ENCODE peak calls at places on chromosomes 13 and 19, in four cellular contexts. B is T-helper 2 cell, Q is AG08395, N is RPMI7951. H is an unnamed sample.

GRCh38 chr13:113862766-113863510 is 938 bp downstream of the GAS6 start:
- DNase-seq in B (no peak), Q (peak; percentile 37), N (peak; percentile 32), H (no peak)

GRCh38 chr13:109700176-109700575 is 86.2 kb downstream of the IRS2 start:
- DNase-seq in N (peak; percentile 83), B (no peak), Q (peak; percentile 39), H (peak; percentile 65)

GRCh38 chr13:84927442-84928169 is 871.6 kb downstream of the SLITRK6 start:
- DNase-seq in B (no peak), Q (no peak), N (no peak), H (no peak)

GRCh38 chr13:31424130-31424729 is 224.5 kb downstream of the B3GLCT start:
- DNase-seq in N (peak; percentile 71), B (peak; percentile 10), Q (peak; percentile 91), H (peak; percentile 88)

GRCh38 chr19:2173841-2174577 is 10.3 kb downstream of the DOT1L start:
- DNase-seq in B (no peak), N (no peak), Q (no peak), H (no peak)

GRCh38 chr19:41707502-41707812 is 969 bp upstream of the CEACAM5 start:
- DNase-seq in Q (no peak), N (no peak), B (no peak), H (no peak)

GRCh38 chr19:49064029-49064629 is 489 bp downstream of the NTF4 start:
- DNase-seq in N (no peak), Q (no peak), B (no peak), H (no peak)

GRCh38 chr19:16208847-16209246 is 11.1 kb downstream of the AP1M1 start:
- DNase-seq in Q (no peak), N (no peak), B (no peak), H (no peak)

GRCh38 chr19:46420056-46420455 is 6.7 kb upstream of the CCDC8 start:
- DNase-seq in B (no peak), N (no peak), Q (no peak), H (no peak)

GRCh38 chr13:61728468-61728867 is 312.8 kb upstream of the PCDH20 start:
- DNase-seq in N (peak; percentile 1), B (no peak), Q (peak; percentile 20), H (no peak)

GRCh38 chr19:45947926-45948325 is 25.7 kb downstream of the NOVA2 start:
- DNase-seq in B (no peak), N (no peak), Q (peak; percentile 42), H (no peak)

GRCh38 chr19:45676851-45677263 is 8.8 kb downstream of the GIPR start:
- DNase-seq in N (no peak), B (peak; percentile 49), Q (no peak), H (no peak)

GRCh38 chr19:47729799-47730520 is 15.4 kb upstream of the NOP53 start:
- DNase-seq in B (no peak), N (no peak), Q (no peak), H (no peak)

GRCh38 chr19:1254081-1254527 is 5.7 kb downstream of the MIDN start:
- DNase-seq in Q (no peak), N (peak; percentile 82), B (no peak), H (no peak)

GRCh38 chr19:27974082-27974513 is 1238.9 kb downstream of the UQCRFS1 start:
- DNase-seq in Q (peak; percentile 41), N (peak; percentile 24), B (no peak), H (peak; percentile 63)

GRCh38 chr13:26477681-26478080 is 79.8 kb upstream of the WASF3 start:
- DNase-seq in Q (no peak), N (no peak), B (no peak), H (no peak)

GRCh38 chr13:23715762-23716235 is 145.6 kb downstream of the TNFRSF19 start:
- DNase-seq in Q (no peak), N (peak; percentile 48), B (no peak), H (no peak)

GRCh38 chr19:35474104-35474503 is 16.2 kb downstream of the KRTDAP start:
- DNase-seq in Q (no peak), B (no peak), N (no peak), H (no peak)

GRCh38 chr13:38685974-38686571 is 804 bp upstream of the FREM2 start:
- DNase-seq in B (no peak), N (peak; percentile 8), Q (no peak), H (peak; percentile 35)

GRCh38 chr13:43815204-43815603 is 28.4 kb upstream of the ENOX1 start:
- DNase-seq in Q (peak; percentile 64), N (peak; percentile 79), B (no peak), H (no peak)

GRCh38 chr13:73556902-73557301 is 498.1 kb downstream of the KLF5 start:
- DNase-seq in N (peak; percentile 47), Q (no peak), B (no peak), H (no peak)

GRCh38 chr19:10830370-10830769 is 5.6 kb downstream of the TMED1 start:
- DNase-seq in B (no peak), Q (no peak), N (no peak), H (no peak)

GRCh38 chr13:101144808-101145419 is 271.4 kb downstream of the NALCN start:
- DNase-seq in Q (peak; percentile 39), B (no peak), N (peak; percentile 55), H (peak; percentile 79)

GRCh38 chr13:94395889-94396288 is 83.6 kb downstream of the DCT start:
- DNase-seq in N (no peak), Q (no peak), B (no peak), H (peak; percentile 16)

GRCh38 chr19:43651758-43652545 is 12.3 kb upstream of the CADM4 start:
- DNase-seq in Q (peak; percentile 72), N (peak; percentile 63), B (no peak), H (peak; percentile 84)

GRCh38 chr13:114010401-114011101 is 36.7 kb upstream of the C13orf46 start:
- DNase-seq in B (peak; percentile 33), Q (no peak), N (no peak), H (no peak)

GRCh38 chr13:40351537-40352384 is 314.7 kb downstream of the FOXO1 start:
- DNase-seq in Q (no peak), B (no peak), N (no peak), H (no peak)

GRCh38 chr13:48019796-48020195 is 17.7 kb upstream of the NUDT15 start:
- DNase-seq in B (no peak), Q (no peak), N (no peak), H (no peak)

GRCh38 chr13:102697929-102698648 is 3.2 kb upstream of the METTL21C start:
- DNase-seq in Q (no peak), B (no peak), N (no peak), H (no peak)

GRCh38 chr19:7902796-7903243 is 857 bp upstream of the MAP2K7 start:
- DNase-seq in N (no peak), Q (no peak), B (no peak), H (no peak)

GRCh38 chr13:29849731-29850212 is 645 bp downstream of the UBL3 start:
- DNase-seq in B (peak; percentile 24), N (peak; percentile 64), Q (peak; percentile 39), H (peak; percentile 49)

GRCh38 chr13:50549221-50549942 is 294.1 kb downstream of the DLEU7 start:
- DNase-seq in B (no peak), N (peak; percentile 10), Q (no peak), H (no peak)

GRCh38 chr19:35766571-35767104 is 8.7 kb downstream of the PROSER3 start:
- DNase-seq in B (no peak), N (no peak), Q (no peak), H (no peak)

GRCh38 chr19:31140717-31141116 is 208.5 kb downstream of the TSHZ3 start:
- DNase-seq in B (no peak), Q (peak; percentile 30), N (peak; percentile 76), H (no peak)

GRCh38 chr19:17944301-17944700 is 11.5 kb downstream of the CCDC124 start:
- DNase-seq in Q (peak; percentile 88), B (no peak), N (peak; percentile 86), H (no peak)